ENCODE peak calls at places on chromosomes 2 and 18, in eight cellular contexts. S is effector CD4-positive, alpha-beta T cell; L is dorsolateral prefrontal cortex; B is small intestine; R is fibroblast of lung; V is EL; C is G401; U is mesendoderm. A is an unnamed sample.

GRCh38 chr2:236774171-236774570 is 204.5 kb downstream of the ACKR3 start:
- DNase-seq in V (no peak), R (no peak), L (no peak), U (peak; percentile 25), C (no peak), B (no peak), S (no peak), A (no peak)

GRCh38 chr18:44632469-44633145 is 48.1 kb upstream of the SETBP1 start:
- DNase-seq in S (no peak), L (no peak), C (no peak), V (no peak), R (no peak), U (no peak), B (no peak), A (no peak)

GRCh38 chr18:65938592-65939372 is 188.0 kb downstream of the CDH7 start:
- DNase-seq in S (no peak), R (peak; percentile 31), L (no peak), U (peak; percentile 89), B (peak; percentile 39), C (no peak), V (no peak), A (peak; percentile 57)

GRCh38 chr2:27378096-27378808 is 2.3 kb downstream of the ZNF513 start:
- DNase-seq in C (no peak), U (no peak), R (no peak), L (no peak), S (no peak), V (no peak), B (no peak), A (peak; percentile 34)

GRCh38 chr2:67656875-67657274 is 259.7 kb downstream of the ETAA1 start:
- DNase-seq in B (no peak), C (no peak), L (no peak), S (no peak), V (no peak), R (peak; percentile 41), U (no peak), A (no peak)

GRCh38 chr2:201761101-201761500 is 19.6 kb downstream of the ALS2 start:
- DNase-seq in S (no peak), V (no peak), L (no peak), B (no peak), U (no peak), R (no peak), C (peak; percentile 71), A (no peak)

GRCh38 chr2:200300650-200301314 is 5.7 kb upstream of the SPATS2L start:
- DNase-seq in V (peak; percentile 91), U (peak; percentile 62), C (no peak), R (peak; percentile 75), L (no peak), B (no peak), S (no peak), A (peak; percentile 67)

GRCh38 chr2:218981390-218982311 is 3.3 kb downstream of the FEV start:
- DNase-seq in U (peak; percentile 61), S (no peak), R (no peak), V (peak; percentile 30), B (peak; percentile 70), C (no peak), L (no peak), A (peak; percentile 43)

GRCh38 chr2:1818811-1819210 is 74.5 kb upstream of the PXDN start:
- DNase-seq in B (no peak), S (no peak), C (no peak), U (no peak), R (no peak), V (no peak), L (no peak), A (no peak)

GRCh38 chr2:105538840-105539239 is 140.0 kb upstream of the FHL2 start:
- DNase-seq in B (no peak), R (no peak), V (no peak), C (no peak), S (no peak), L (no peak), U (no peak), A (no peak)

GRCh38 chr2:144681389-144681788 is 161.5 kb upstream of the ZEB2 start:
- DNase-seq in V (no peak), R (no peak), S (no peak), U (no peak), C (no peak), B (no peak), L (no peak), A (no peak)

GRCh38 chr2:170716851-170717598 is 1.9 kb downstream of the SP5 start:
- DNase-seq in U (peak; percentile 94), V (peak; percentile 23), S (no peak), C (no peak), R (peak; percentile 34), B (peak; percentile 64), L (no peak), A (peak; percentile 73)

GRCh38 chr2:219489315-219489714 is 9.4 kb upstream of the GMPPA start:
- DNase-seq in B (no peak), R (no peak), U (no peak), C (no peak), S (no peak), L (no peak), V (no peak), A (no peak)

GRCh38 chr18:9025104-9025838 is 77.2 kb upstream of the NDUFV2 start:
- DNase-seq in C (no peak), U (no peak), S (no peak), V (peak; percentile 68), L (no peak), R (peak; percentile 16), B (no peak), A (peak; percentile 30)

GRCh38 chr18:79487198-79488165 is 91.8 kb downstream of the NFATC1 start:
- DNase-seq in B (no peak), L (peak; percentile 31), V (no peak), S (no peak), R (no peak), C (no peak), U (no peak), A (no peak)

GRCh38 chr18:55395811-55396210 is 192.2 kb downstream of the TCF4 start:
- DNase-seq in C (no peak), B (no peak), R (no peak), U (no peak), V (no peak), S (no peak), L (no peak), A (no peak)

GRCh38 chr2:15748736-15749323 is 157.2 kb downstream of the DDX1 start:
- DNase-seq in B (peak; percentile 46), L (no peak), R (no peak), V (peak; percentile 4), U (peak; percentile 94), C (peak; percentile 10), S (no peak), A (no peak)

GRCh38 chr2:181957668-181958067 is 28.0 kb upstream of the PPP1R1C start:
- DNase-seq in B (peak; percentile 28), S (no peak), U (no peak), R (no peak), V (no peak), L (no peak), C (no peak), A (peak; percentile 16)

GRCh38 chr2:16438571-16439294 is 226.9 kb downstream of the CYRIA start:
- DNase-seq in U (no peak), C (no peak), B (no peak), R (no peak), S (no peak), L (no peak), V (no peak), A (no peak)

GRCh38 chr2:207241198-207241597 is 75.5 kb upstream of the KLF7 start:
- DNase-seq in V (peak; percentile 51), L (no peak), R (no peak), U (no peak), S (no peak), C (no peak), B (no peak), A (peak; percentile 21)

A was measured in astrocyte of the hippocampus.